ENCODE peak calls at places on chromosome 15, in ten cellular contexts. R, O, T, J, Y, S, W, G, M and F are unnamed samples.

GRCh38 chr15:78317145-78317836 is 17.9 kb upstream of the SKIC8 start:
- DNase-seq in R (peak; percentile 47), O (no peak), T (no peak), J (no peak), Y (peak; percentile 44), S (no peak), W (no peak), G (no peak), M (peak; percentile 31), F (peak; percentile 10)

GRCh38 chr15:83066034-83066760 is 855 bp downstream of the BTBD1 start:
- DNase-seq in R (no peak), O (no peak), T (no peak), J (no peak), Y (no peak), S (no peak), W (no peak), G (no peak), M (peak; percentile 21), F (no peak)

GRCh38 chr15:71596672-71597071 is 213.7 kb upstream of the NR2E3 start:
- DNase-seq in R (no peak), O (no peak), T (no peak), J (no peak), Y (no peak), S (peak; percentile 47), W (peak; percentile 53), G (no peak), M (peak; percentile 34), F (no peak)

GRCh38 chr15:68643216-68643830 is 64.5 kb downstream of the CORO2B start:
- DNase-seq in R (peak; percentile 25), O (no peak), T (no peak), J (no peak), Y (no peak), S (no peak), W (no peak), G (no peak), M (no peak), F (no peak)

GRCh38 chr15:65377105-65377975 is 462 bp downstream of the IGDCC3 start:
- DNase-seq in R (no peak), O (peak; percentile 40), T (no peak), J (no peak), Y (no peak), S (peak; percentile 76), W (peak; percentile 41), G (no peak), M (no peak), F (no peak)

GRCh38 chr15:69044899-69045298 is 30.4 kb downstream of the NOX5 start:
- DNase-seq in R (no peak), O (no peak), T (no peak), J (no peak), Y (no peak), S (peak; percentile 70), W (peak; percentile 96), G (no peak), M (peak; percentile 99), F (peak; percentile 96)

GRCh38 chr15:58873267-58873666 is 60.2 kb downstream of the SLTM start:
- DNase-seq in R (no peak), O (no peak), T (no peak), J (no peak), Y (no peak), S (peak; percentile 80), W (peak; percentile 65), G (no peak), M (peak; percentile 51), F (peak; percentile 60)

GRCh38 chr15:68085052-68085451 is 30.9 kb downstream of the PIAS1 start:
- DNase-seq in R (no peak), O (no peak), T (no peak), J (no peak), Y (no peak), S (no peak), W (peak; percentile 25), G (no peak), M (no peak), F (no peak)

GRCh38 chr15:45133561-45133920 is 3.7 kb downstream of the DUOX1 start:
- DNase-seq in R (no peak), O (peak; percentile 80), T (no peak), J (no peak), Y (peak; percentile 73), S (no peak), W (no peak), G (peak; percentile 20), M (no peak), F (no peak)

GRCh38 chr15:95284933-95285401 is 1045.5 kb upstream of the NR2F2 start:
- DNase-seq in R (no peak), O (no peak), T (no peak), J (no peak), Y (no peak), S (peak; percentile 74), W (peak; percentile 79), G (no peak), M (no peak), F (peak; percentile 31)

GRCh38 chr15:100712226-100712625 is 109.8 kb downstream of the ASB7 start:
- DNase-seq in R (no peak), O (no peak), T (no peak), J (no peak), Y (no peak), S (peak; percentile 85), W (no peak), G (no peak), M (no peak), F (no peak)

GRCh38 chr15:97915261-97915660 is 45.2 kb upstream of the ARRDC4 start:
- DNase-seq in R (no peak), O (no peak), T (no peak), J (no peak), Y (no peak), S (no peak), W (no peak), G (no peak), M (no peak), F (peak; percentile 57)

GRCh38 chr15:78050851-78051250 is 26.7 kb downstream of the TBC1D2B start:
- DNase-seq in R (peak; percentile 78), O (peak; percentile 33), T (no peak), J (no peak), Y (peak; percentile 71), S (no peak), W (no peak), G (no peak), M (no peak), F (peak; percentile 32)

GRCh38 chr15:80494311-80494710 is 90.1 kb downstream of the ARNT2 start:
- DNase-seq in R (no peak), O (no peak), T (no peak), J (no peak), Y (no peak), S (peak; percentile 59), W (peak; percentile 82), G (no peak), M (no peak), F (peak; percentile 70)

GRCh38 chr15:44722011-44722410 is 10.7 kb downstream of the B2M start:
- DNase-seq in R (no peak), O (no peak), T (no peak), J (no peak), Y (no peak), S (no peak), W (no peak), G (no peak), M (no peak), F (no peak)

GRCh38 chr15:81334768-81335447 is 11.0 kb upstream of the STARD5 start:
- DNase-seq in R (no peak), O (no peak), T (no peak), J (no peak), Y (no peak), S (no peak), W (no peak), G (no peak), M (no peak), F (no peak)

GRCh38 chr15:72173864-72174550 is 23.6 kb downstream of the GRAMD2A start:
- DNase-seq in R (no peak), O (no peak), T (no peak), J (no peak), Y (no peak), S (no peak), W (no peak), G (no peak), M (no peak), F (no peak)

GRCh38 chr15:73957276-73957675 is 31.0 kb downstream of the LOXL1 start:
- DNase-seq in R (peak; percentile 51), O (no peak), T (no peak), J (no peak), Y (no peak), S (no peak), W (no peak), G (no peak), M (peak; percentile 26), F (no peak)

GRCh38 chr15:82105458-82106205 is 59.8 kb upstream of the MEX3B start:
- DNase-seq in R (peak; percentile 17), O (peak; percentile 28), T (no peak), J (no peak), Y (no peak), S (peak; percentile 76), W (peak; percentile 87), G (no peak), M (no peak), F (peak; percentile 63)

GRCh38 chr15:70126382-70126781 is 28.7 kb upstream of the TLE3 start:
- DNase-seq in R (no peak), O (no peak), T (no peak), J (no peak), Y (no peak), S (no peak), W (no peak), G (no peak), M (no peak), F (no peak)

GRCh38 chr15:101451192-101451799 is 38.2 kb downstream of the PCSK6 start:
- DNase-seq in R (no peak), O (peak; percentile 6), T (no peak), J (no peak), Y (no peak), S (peak; percentile 58), W (peak; percentile 84), G (no peak), M (no peak), F (no peak)

GRCh38 chr15:57481038-57481705 is 104.9 kb downstream of the CGNL1 start:
- DNase-seq in R (no peak), O (no peak), T (no peak), J (no peak), Y (no peak), S (no peak), W (no peak), G (no peak), M (no peak), F (no peak)

GRCh38 chr15:49675051-49675450 is 54.2 kb downstream of the DTWD1 start:
- DNase-seq in R (no peak), O (no peak), T (no peak), J (no peak), Y (no peak), S (peak; percentile 70), W (peak; percentile 89), G (no peak), M (peak; percentile 69), F (peak; percentile 88)

GRCh38 chr15:98548172-98548971 is 100.0 kb upstream of the IGF1R start:
- DNase-seq in R (peak; percentile 65), O (peak; percentile 24), T (no peak), J (peak; percentile 17), Y (peak; percentile 53), S (peak; percentile 75), W (peak; percentile 81), G (no peak), M (peak; percentile 53), F (peak; percentile 25)

GRCh38 chr15:80090879-80091503 is 31.5 kb downstream of the ZFAND6 start:
- DNase-seq in R (no peak), O (no peak), T (no peak), J (no peak), Y (no peak), S (no peak), W (peak; percentile 28), G (no peak), M (peak; percentile 18), F (no peak)

GRCh38 chr15:42273900-42274692 is 863 bp upstream of the TMEM87A start:
- DNase-seq in R (peak; percentile 87), O (no peak), T (peak; percentile 38), J (peak; percentile 58), Y (no peak), S (peak; percentile 57), W (peak; percentile 68), G (peak; percentile 11), M (peak; percentile 71), F (peak; percentile 74)

GRCh38 chr15:43775411-43775965 is 1.3 kb downstream of the ELL3 start:
- DNase-seq in R (no peak), O (peak; percentile 93), T (no peak), J (no peak), Y (peak; percentile 76), S (peak; percentile 24), W (peak; percentile 39), G (peak; percentile 43), M (peak; percentile 83), F (peak; percentile 72)

GRCh38 chr15:41620536-41621199 is 39.5 kb upstream of the MGA start:
- DNase-seq in R (no peak), O (peak; percentile 37), T (no peak), J (no peak), Y (no peak), S (no peak), W (no peak), G (no peak), M (no peak), F (no peak)